ENCODE peak calls at places on chromosomes 16 and 17, in four cellular contexts. I is GDM1; K is cardiac muscle cell; J is stimulated activated CD4-positive, alpha-beta T cell treated with anti-CD3 and anti-CD28 coated beads, Interleukin-15, amount 100 ng/mL, for 1 hour. G is an unnamed sample.

GRCh38 chr17:35057332-35057915 is 6.1 kb downstream of the RFFL start:
- DNase-seq in I (no peak), K (no peak), J (no peak), G (no peak)

GRCh38 chr16:24188143-24188542 is 68.0 kb upstream of the CACNG3 start:
- DNase-seq in I (no peak), K (no peak), J (no peak), G (no peak)

GRCh38 chr17:50188521-50189395 is 12.7 kb downstream of the COL1A1 start:
- DNase-seq in I (no peak), K (no peak), J (no peak), G (no peak)

GRCh38 chr17:80441133-80441578 is 26.2 kb downstream of the ENDOV start:
- DNase-seq in I (peak; percentile 20), K (peak; percentile 90), J (no peak), G (peak; percentile 19)

GRCh38 chr17:8300629-8301242 is 5.5 kb upstream of the SLC25A35 start:
- DNase-seq in I (peak; percentile 54), K (peak; percentile 71), J (peak; percentile 21), G (peak; percentile 71)

GRCh38 chr16:53974484-53975115 is 270.6 kb downstream of the FTO start:
- DNase-seq in I (no peak), K (no peak), J (no peak), G (no peak)

GRCh38 chr16:88385831-88386815 is 3.4 kb downstream of the ZNF469 start:
- DNase-seq in I (no peak), K (no peak), J (no peak), G (no peak)

GRCh38 chr17:40071720-40072480 is 9.1 kb downstream of the THRA start:
- DNase-seq in I (no peak), K (peak; percentile 29), J (no peak), G (no peak)

GRCh38 chr17:51184124-51184523 is 17.9 kb downstream of the NME2 start:
- DNase-seq in I (no peak), K (no peak), J (no peak), G (no peak)

GRCh38 chr16:83215417-83216001 is 588.7 kb downstream of the CDH13 start:
- DNase-seq in I (no peak), K (peak; percentile 34), J (no peak), G (peak; percentile 63)

GRCh38 chr17:75996665-75997590 is 3.7 kb upstream of the CDK3 start:
- DNase-seq in I (peak; percentile 86), K (peak; percentile 32), J (no peak), G (no peak)

GRCh38 chr17:77148959-77149510 is 8.3 kb downstream of the SEC14L1 start:
- DNase-seq in I (no peak), K (no peak), J (no peak), G (no peak)

GRCh38 chr16:3012828-3013420 is at the start of gene CLDN9:
- DNase-seq in I (no peak), K (peak; percentile 48), J (no peak), G (no peak)

GRCh38 chr17:47844814-47845453 is 3.9 kb upstream of the SCRN2 start:
- DNase-seq in I (no peak), K (no peak), J (no peak), G (no peak)

GRCh38 chr16:89171216-89172170 is at the start of gene CDH15:
- DNase-seq in I (peak; percentile 94), K (peak; percentile 97), J (peak; percentile 89), G (peak; percentile 92)

GRCh38 chr17:35147313-35147982 is at the start of gene UNC45B:
- DNase-seq in I (no peak), K (peak; percentile 93), J (no peak), G (no peak)

GRCh38 chr17:58377005-58377660 is 25.1 kb upstream of the SUPT4H1 start:
- DNase-seq in I (no peak), K (no peak), J (no peak), G (no peak)

GRCh38 chr17:82619211-82619610 is 29.0 kb downstream of the WDR45B start:
- DNase-seq in I (no peak), K (no peak), J (no peak), G (no peak)

GRCh38 chr16:9703731-9704130 is 478.5 kb downstream of the GRIN2A start:
- DNase-seq in I (no peak), K (peak; percentile 6), J (no peak), G (no peak)

GRCh38 chr16:29943846-29944669 is 17.8 kb upstream of the TMEM219 start:
- DNase-seq in I (no peak), K (peak; percentile 27), J (no peak), G (peak; percentile 78)

G was measured in HAP-1.